ENCODE peak calls at places on chromosome 19, in six cellular contexts. Y is neural progenitor cell, K is GM23338, G is SK-N-SH, I is hepatocyte, N is GM23248. O is an unnamed sample.

GRCh38 chr19:1668339-1669123 is 16.1 kb upstream of the TCF3 start:
- DNase-seq in Y (peak; percentile 54), K (peak; percentile 64), G (no peak), I (peak; percentile 29), N (no peak), O (no peak)

GRCh38 chr19:52331757-52332156 is 4.3 kb upstream of the ZNF610 start:
- DNase-seq in Y (no peak), K (no peak), G (no peak), I (no peak), N (peak; percentile 6), O (no peak)

GRCh38 chr19:18780081-18780480 is 11.0 kb downstream of the COMP start:
- DNase-seq in Y (no peak), K (no peak), G (no peak), I (no peak), N (no peak), O (no peak)

GRCh38 chr19:41882568-41883462 is at the start of gene ARHGEF1:
- DNase-seq in Y (peak; percentile 61), K (peak; percentile 62), G (peak; percentile 89), I (peak; percentile 60), N (peak; percentile 44), O (peak; percentile 70)

GRCh38 chr19:51904331-51905165 is at the start of gene ZNF649:
- DNase-seq in Y (peak; percentile 95), K (peak; percentile 96), G (peak; percentile 82), I (peak; percentile 93), N (peak; percentile 95), O (peak; percentile 81)

GRCh38 chr19:44232867-44233266 is 20.5 kb downstream of the ZNF227 start:
- DNase-seq in Y (no peak), K (no peak), G (no peak), I (no peak), N (no peak), O (no peak)

GRCh38 chr19:6667114-6667627 is 2.8 kb downstream of the TNFSF14 start:
- DNase-seq in Y (no peak), K (no peak), G (no peak), I (no peak), N (no peak), O (no peak)

GRCh38 chr19:44746946-44747738 is 1.4 kb upstream of the BCL3 start:
- DNase-seq in Y (peak; percentile 82), K (peak; percentile 91), G (peak; percentile 84), I (peak; percentile 97), N (peak; percentile 98), O (peak; percentile 79)

GRCh38 chr19:43524922-43525835 is 1.8 kb downstream of the ETHE1 start:
- DNase-seq in Y (peak; percentile 38), K (peak; percentile 74), G (no peak), I (peak; percentile 75), N (peak; percentile 70), O (no peak)

GRCh38 chr19:54106716-54107115 is 4.1 kb downstream of the NDUFA3 start:
- DNase-seq in Y (no peak), K (no peak), G (no peak), I (no peak), N (no peak), O (no peak)

GRCh38 chr19:13436352-13436751 is 69.9 kb downstream of the CACNA1A start:
- DNase-seq in Y (no peak), K (no peak), G (no peak), I (no peak), N (no peak), O (no peak)

GRCh38 chr19:33781996-33782395 is 14.7 kb upstream of the KCTD15 start:
- DNase-seq in Y (no peak), K (no peak), G (no peak), I (no peak), N (peak; percentile 64), O (no peak)

GRCh38 chr19:13428352-13428751 is 77.9 kb downstream of the CACNA1A start:
- DNase-seq in Y (no peak), K (peak; percentile 73), G (peak; percentile 19), I (no peak), N (peak; percentile 46), O (peak; percentile 41)

GRCh38 chr19:54403054-54403453 is 12.2 kb upstream of the TTYH1 start:
- DNase-seq in Y (no peak), K (no peak), G (no peak), I (no peak), N (no peak), O (no peak)

GRCh38 chr19:52007436-52007804 is 591 bp downstream of the ZNF615 start:
- DNase-seq in Y (peak; percentile 53), K (peak; percentile 68), G (peak; percentile 38), I (peak; percentile 16), N (peak; percentile 45), O (no peak)

GRCh38 chr19:51696606-51697005 is 3.5 kb downstream of the SPACA6 start:
- DNase-seq in Y (no peak), K (no peak), G (no peak), I (no peak), N (no peak), O (no peak)

GRCh38 chr19:18419195-18419698 is at the start of gene SSBP4:
- DNase-seq in Y (peak; percentile 91), K (peak; percentile 88), G (peak; percentile 97), I (peak; percentile 94), N (peak; percentile 93), O (peak; percentile 88)

GRCh38 chr19:28932446-28932845 is 280.5 kb downstream of the UQCRFS1 start:
- DNase-seq in Y (no peak), K (no peak), G (no peak), I (no peak), N (no peak), O (no peak)

GRCh38 chr19:40300668-40301067 is 15.5 kb upstream of the AKT2 start:
- DNase-seq in Y (no peak), K (no peak), G (no peak), I (no peak), N (no peak), O (no peak)

GRCh38 chr19:55178781-55179569 is 1.1 kb downstream of the SYT5 start:
- DNase-seq in Y (peak; percentile 97), K (peak; percentile 96), G (peak; percentile 97), I (peak; percentile 89), N (peak; percentile 92), O (peak; percentile 90)

GRCh38 chr19:49058592-49058991 is 1.0 kb upstream of the CGB7 start:
- DNase-seq in Y (peak; percentile 29), K (no peak), G (peak; percentile 66), I (no peak), N (peak; percentile 64), O (peak; percentile 13)

GRCh38 chr19:34489175-34489574 is 7.6 kb downstream of the WTIP start:
- DNase-seq in Y (no peak), K (no peak), G (no peak), I (no peak), N (no peak), O (no peak)

GRCh38 chr19:32550666-32551065 is 30.3 kb upstream of the PDCD5 start:
- DNase-seq in Y (no peak), K (no peak), G (no peak), I (no peak), N (no peak), O (no peak)

GRCh38 chr19:40576181-40576584 is 490 bp upstream of the SHKBP1 start:
- DNase-seq in Y (peak; percentile 36), K (peak; percentile 67), G (no peak), I (no peak), N (no peak), O (no peak)

DNA sequence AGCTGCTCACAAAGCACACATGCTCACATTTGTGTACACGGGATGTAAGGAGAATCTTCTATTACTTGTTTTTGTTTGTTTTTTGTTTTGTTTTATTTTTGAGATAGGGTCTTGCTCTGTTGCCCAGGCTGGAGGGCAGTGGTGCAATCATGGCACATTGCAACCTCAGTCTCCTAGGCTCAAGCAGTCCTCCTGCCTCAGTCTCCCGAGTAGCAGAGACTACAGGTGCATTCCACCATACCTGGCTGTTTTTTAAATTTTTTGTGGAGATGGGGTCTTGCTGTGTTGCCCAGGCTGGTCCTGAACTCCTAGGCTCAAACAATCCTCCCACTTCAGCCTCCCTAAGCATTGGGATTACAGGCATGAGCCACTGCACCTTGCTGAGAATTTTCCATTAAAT is 41.8 kb downstream of the KCNC3 start:
- DNase-seq in Y (no peak), K (no peak), G (no peak), I (no peak), N (no peak), O (no peak)
- TF ChIP-seq EZH2phosphoT487 in Y (no peak), K (no peak), G (no peak), I (no peak), N (no peak), O (no peak)

GRCh38 chr19:10163557-10163956 is 31.2 kb downstream of the DNMT1 start:
- DNase-seq in Y (no peak), K (no peak), G (no peak), I (no peak), N (no peak), O (no peak)
- TF ChIP-seq EZH2phosphoT487 in Y (no peak), K (no peak), G (no peak), I (no peak), N (no peak), O (no peak)

GRCh38 chr19:46698395-46699321 is 18.3 kb downstream of the PRKD2 start:
- DNase-seq in Y (no peak), K (no peak), G (no peak), I (no peak), N (no peak), O (no peak)

GRCh38 chr19:46700704-46701103 is 16.2 kb downstream of the PRKD2 start:
- DNase-seq in Y (no peak), K (no peak), G (peak; percentile 10), I (no peak), N (no peak), O (no peak)

GRCh38 chr19:46696052-46696451 is 20.9 kb downstream of the PRKD2 start:
- DNase-seq in Y (no peak), K (no peak), G (peak; percentile 18), I (no peak), N (no peak), O (no peak)

GRCh38 chr19:46693760-46694159 is 23.2 kb downstream of the PRKD2 start:
- DNase-seq in Y (no peak), K (no peak), G (peak; percentile 19), I (no peak), N (no peak), O (no peak)

GRCh38 chr19:46697142-46697960 is 19.6 kb downstream of the PRKD2 start:
- DNase-seq in Y (peak; percentile 97), K (peak; percentile 99), G (peak; percentile 72), I (peak; percentile 88), N (peak; percentile 90), O (peak; percentile 37)
- TF ChIP-seq EZH2phosphoT487 in Y (no peak), K (no peak), G (no peak), I (no peak), N (no peak), O (no peak)

DNA sequence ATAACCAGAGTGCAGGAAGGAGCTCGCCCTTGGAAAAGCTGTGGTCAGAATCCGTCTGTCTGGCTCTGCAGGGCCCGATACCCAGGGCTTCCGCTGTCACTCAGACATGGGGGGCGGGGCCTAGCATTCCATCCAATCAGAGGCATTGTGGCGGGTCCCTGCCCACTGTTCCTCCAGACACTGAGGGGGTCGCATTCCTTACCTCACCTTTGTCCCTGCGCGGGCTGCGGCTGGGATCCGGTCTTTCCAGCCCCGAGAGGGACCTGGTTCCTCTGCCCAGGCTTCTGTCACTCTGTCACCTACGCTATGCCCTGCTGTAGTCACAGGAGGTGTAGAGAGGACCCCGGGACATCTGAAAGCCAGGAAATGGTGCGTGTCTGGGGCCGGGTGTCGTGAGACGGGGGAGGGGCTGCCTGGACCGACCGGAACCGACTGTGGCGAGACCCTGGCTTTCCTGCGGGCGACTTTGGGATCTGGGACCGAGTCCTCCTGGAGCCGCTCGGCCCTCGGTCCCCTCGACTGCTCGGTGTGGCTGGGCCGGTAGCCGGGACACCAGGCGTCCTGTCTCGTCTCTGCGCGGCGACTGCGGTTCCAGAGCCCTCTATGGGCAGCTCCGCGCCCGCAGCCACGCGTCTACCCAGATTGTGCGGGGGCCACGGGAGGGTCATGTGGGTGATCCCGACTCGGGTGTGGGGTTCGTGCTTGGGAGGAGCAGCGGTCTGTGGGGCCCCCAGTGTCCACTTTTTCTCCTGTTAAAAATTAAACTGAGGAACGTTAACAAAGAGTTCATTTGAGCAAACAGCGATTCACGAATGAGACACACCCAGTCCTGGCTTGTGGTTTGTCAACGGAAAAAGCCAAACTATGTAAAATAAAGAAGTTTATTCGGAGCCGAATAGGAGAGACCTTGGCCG is at the start of gene ZNF69:
- DNase-seq in Y (peak; percentile 97), K (peak; percentile 98), G (peak; percentile 89), I (peak; percentile 94), N (peak; percentile 79), O (peak; percentile 82)
- TF ChIP-seq EZH2phosphoT487 in Y (no peak), K (no peak), G (no peak), I (no peak), N (no peak), O (no peak)